ENCODE peak calls at places on chromosomes 5 and 9, in five cellular contexts. H, N, T, W and C are unnamed samples.

GRCh38 chr5:30279237-30279636 is 914.2 kb upstream of the CDH6 start:
- DNase-seq in H (no peak), N (no peak), T (no peak), W (no peak), C (no peak)

GRCh38 chr9:91746357-91746756 is 203.7 kb downstream of the ROR2 start:
- DNase-seq in H (no peak), N (no peak), T (no peak), W (no peak), C (no peak)

GRCh38 chr9:94783928-94784327 is 57.4 kb downstream of the AOPEP start:
- DNase-seq in H (no peak), N (no peak), T (no peak), W (no peak), C (no peak)

GRCh38 chr5:91137647-91138046 is 245.5 kb downstream of the ARRDC3 start:
- DNase-seq in H (no peak), N (no peak), T (no peak), W (no peak), C (no peak)

GRCh38 chr9:93057703-93058356 is 671 bp upstream of the SUSD3 start:
- DNase-seq in H (no peak), N (no peak), T (no peak), W (no peak), C (no peak)

GRCh38 chr5:151784141-151784540 is 12.4 kb downstream of the G3BP1 start:
- DNase-seq in H (no peak), N (no peak), T (no peak), W (no peak), C (no peak)

GRCh38 chr5:44652674-44653073 is 156.1 kb upstream of the MRPS30 start:
- DNase-seq in H (no peak), N (no peak), T (no peak), W (no peak), C (no peak)

GRCh38 chr5:83253731-83254130 is 176.4 kb downstream of the XRCC4 start:
- DNase-seq in H (no peak), N (no peak), T (no peak), W (no peak), C (no peak)

GRCh38 chr5:75335952-75336624 is 932 bp upstream of the HMGCR start:
- DNase-seq in H (no peak), N (peak; percentile 26), T (peak; percentile 67), W (no peak), C (peak; percentile 44)

GRCh38 chr5:170573660-170574059 is 69.8 kb downstream of the KCNIP1 start:
- DNase-seq in H (no peak), N (no peak), T (no peak), W (no peak), C (no peak)

GRCh38 chr5:108523360-108523759 is 141.5 kb upstream of the FBXL17 start:
- DNase-seq in H (no peak), N (peak; percentile 33), T (no peak), W (no peak), C (no peak)

GRCh38 chr5:108528655-108529054 is 146.8 kb upstream of the FBXL17 start:
- DNase-seq in H (no peak), N (no peak), T (no peak), W (no peak), C (no peak)

GRCh38 chr5:108521841-108522506 is 140.1 kb upstream of the FBXL17 start:
- DNase-seq in H (no peak), N (peak; percentile 28), T (peak; percentile 44), W (no peak), C (peak; percentile 57)

GRCh38 chr5:108521011-108521700 is 139.3 kb upstream of the FBXL17 start:
- DNase-seq in H (no peak), N (peak; percentile 35), T (no peak), W (no peak), C (peak; percentile 33)

DNA sequence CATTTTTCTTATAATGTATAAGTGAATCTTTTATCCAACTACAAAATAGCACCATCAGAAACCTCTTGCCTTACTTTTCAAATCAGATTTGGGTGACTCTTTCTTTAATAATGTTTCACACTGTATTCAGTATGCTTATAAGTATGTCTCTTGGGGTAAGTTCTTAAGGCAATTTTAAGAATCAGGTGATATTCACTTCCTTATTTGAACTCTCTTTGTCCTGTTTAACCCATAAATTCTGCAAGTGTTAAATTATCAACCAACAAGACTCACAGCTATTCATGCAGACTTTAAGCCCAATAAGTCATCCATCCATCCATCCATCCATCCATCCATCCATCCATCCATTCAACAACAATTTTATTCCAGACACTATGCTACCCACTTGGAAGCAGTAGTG is 142.7 kb upstream of the FBXL17 start:
- DNase-seq in H (no peak), N (no peak), T (no peak), W (no peak), C (no peak)
- TF ChIP-seq CTCF in H (no peak), N (no peak), T (no peak), W (no peak), C (no peak)

GRCh38 chr9:114086009-114086408 is 7.9 kb upstream of the AMBP start:
- DNase-seq in H (no peak), N (no peak), T (no peak), W (no peak), C (no peak)

GRCh38 chr9:114083693-114084092 is 5.6 kb upstream of the AMBP start:
- DNase-seq in H (no peak), N (no peak), T (no peak), W (no peak), C (no peak)

GRCh38 chr9:114085404-114085803 is 7.3 kb upstream of the AMBP start:
- DNase-seq in H (peak; percentile 68), N (no peak), T (no peak), W (no peak), C (no peak)

GRCh38 chr9:114086607-114087006 is 8.5 kb upstream of the AMBP start:
- DNase-seq in H (no peak), N (no peak), T (no peak), W (no peak), C (no peak)

GRCh38 chr9:114084282-114085073 is 6.4 kb upstream of the AMBP start:
- DNase-seq in H (no peak), N (no peak), T (no peak), W (no peak), C (no peak)
- TF ChIP-seq CTCF in H (no peak), N (no peak), T (no peak), W (no peak), C (no peak)

GRCh38 chr5:134028496-134028895 is 23.7 kb upstream of the VDAC1 start:
- DNase-seq in H (no peak), N (no peak), T (no peak), W (no peak), C (no peak)
- TF ChIP-seq CTCF in H (no peak), N (no peak), T (no peak), W (no peak), C (no peak)

DNA sequence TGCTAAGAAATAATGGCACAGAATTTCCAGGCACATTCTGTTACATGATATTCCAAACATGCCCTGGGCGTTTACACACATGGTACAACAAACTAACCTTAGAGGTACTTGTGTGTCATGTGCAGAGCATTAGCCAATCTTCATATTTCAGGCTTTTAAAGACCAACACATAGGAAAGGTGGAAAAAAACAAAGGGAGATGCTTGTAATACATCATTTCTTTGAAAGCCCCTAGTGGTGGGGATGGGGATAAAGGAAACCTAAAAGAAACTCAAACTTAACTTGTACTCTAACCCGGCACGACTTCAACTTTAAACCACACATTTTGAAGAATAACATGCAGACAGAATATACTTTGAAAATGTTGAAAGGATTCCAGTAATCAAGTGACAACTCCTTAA is 133.6 kb downstream of the PTPRD start:
- DNase-seq in H (no peak), N (no peak), T (no peak), W (no peak), C (no peak)
- TF ChIP-seq CTCF in H (no peak), N (no peak), T (no peak), W (peak; percentile 57), C (peak; percentile 66)

GRCh38 chr5:135481387-135481786 is 29.2 kb upstream of the TIFAB start:
- DNase-seq in H (no peak), N (no peak), T (no peak), W (no peak), C (no peak)
- TF ChIP-seq CTCF in H (no peak), N (no peak), T (no peak), W (no peak), C (no peak)

GRCh38 chr5:168822248-168822744 is 243.1 kb upstream of the PANK3 start:
- DNase-seq in H (no peak), N (no peak), T (no peak), W (no peak), C (no peak)

GRCh38 chr5:168819004-168819626 is 239.9 kb upstream of the PANK3 start:
- DNase-seq in H (no peak), N (no peak), T (no peak), W (no peak), C (no peak)

GRCh38 chr5:168822745-168823281 is 243.6 kb upstream of the PANK3 start:
- DNase-seq in H (no peak), N (no peak), T (no peak), W (no peak), C (no peak)

GRCh38 chr5:168820776-168821302 is 241.7 kb upstream of the PANK3 start:
- DNase-seq in H (no peak), N (no peak), T (no peak), W (no peak), C (no peak)

GRCh38 chr5:168818586-168818985 is 239.4 kb upstream of the PANK3 start:
- DNase-seq in H (no peak), N (no peak), T (no peak), W (no peak), C (no peak)
- TF ChIP-seq CTCF in H (no peak), N (no peak), T (no peak), W (no peak), C (no peak)

GRCh38 chr5:158599132-158599531 is 500.6 kb downstream of the EBF1 start:
- DNase-seq in H (no peak), N (no peak), T (no peak), W (no peak), C (peak; percentile 34)
- TF ChIP-seq CTCF in H (no peak), N (no peak), T (no peak), W (no peak), C (no peak)

DNA sequence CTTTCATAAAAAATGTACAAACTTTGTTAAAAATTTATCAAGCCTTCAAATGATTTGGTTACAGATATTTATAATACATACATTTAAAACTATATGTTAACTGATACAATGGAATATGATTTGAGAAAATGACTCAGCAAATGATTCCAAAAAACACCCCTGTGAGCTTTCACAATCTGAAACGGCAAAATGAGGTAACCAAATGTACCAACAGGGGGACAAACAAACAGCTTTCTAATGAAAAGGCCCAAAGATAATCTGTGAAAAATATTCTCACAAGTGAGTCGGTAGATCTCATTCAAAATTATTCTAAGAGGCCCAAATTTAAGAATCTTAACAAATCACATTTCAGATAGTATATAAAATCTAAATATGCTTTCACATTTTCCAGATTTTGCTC is 63.6 kb downstream of the RNF38 start:
- DNase-seq in H (no peak), N (no peak), T (no peak), W (no peak), C (no peak)
- TF ChIP-seq CTCF in H (no peak), N (no peak), T (no peak), W (no peak), C (no peak)